ENCODE peak calls at places on chromosomes 7 and 10, in five cellular contexts. U is SK-N-MC, R is GM12878, L is HCT116, Q is HepG2. D is an unnamed sample.

GRCh38 chr10:117226813-117227451 is 14.0 kb upstream of the SLC18A2 start:
- DNase-seq in L (peak; percentile 67), Q (peak; percentile 31), R (no peak), U (no peak), D (peak; percentile 18)

GRCh38 chr10:85080934-85081333 is 752.5 kb downstream of the CCSER2 start:
- DNase-seq in Q (no peak), R (no peak), L (no peak), U (no peak), D (no peak)

GRCh38 chr7:151552352-151553028 is 32.8 kb upstream of the RHEB start:
- DNase-seq in R (no peak), L (no peak), Q (no peak), U (no peak), D (no peak)

GRCh38 chr10:77049896-77050295 is 587.7 kb downstream of the KCNMA1 start:
- DNase-seq in L (no peak), R (no peak), Q (no peak), U (no peak), D (no peak)

GRCh38 chr10:79358811-79359210 is 11.5 kb downstream of the PPIF start:
- DNase-seq in L (no peak), R (no peak), Q (peak; percentile 94), U (no peak), D (no peak)

GRCh38 chr10:89122431-89123066 is 84.6 kb downstream of the CH25H start:
- DNase-seq in U (no peak), L (no peak), R (no peak), Q (no peak), D (peak; percentile 82)

GRCh38 chr10:132538031-132538789 is 623 bp downstream of the INPP5A start:
- DNase-seq in U (no peak), L (no peak), Q (no peak), R (no peak), D (peak; percentile 9)

GRCh38 chr7:125046767-125047166 is 117.1 kb upstream of the POT1 start:
- DNase-seq in Q (no peak), U (no peak), R (no peak), L (no peak), D (no peak)

GRCh38 chr10:80187465-80188409 is 17.6 kb downstream of the ANXA11 start:
- DNase-seq in U (no peak), Q (peak; percentile 13), L (no peak), R (peak; percentile 56), D (no peak)

GRCh38 chr7:119271147-119271779 is 1001.7 kb upstream of the KCND2 start:
- DNase-seq in L (no peak), R (no peak), Q (no peak), U (no peak), D (no peak)

GRCh38 chr10:93463723-93464511 is 18.2 kb downstream of the MYOF start:
- DNase-seq in Q (no peak), L (no peak), R (no peak), U (no peak), D (peak; percentile 41)

GRCh38 chr10:131006458-131007256 is 304.9 kb downstream of the TCERG1L start:
- DNase-seq in U (no peak), Q (no peak), R (no peak), L (no peak), D (no peak)

GRCh38 chr7:2661096-2661449 is 26.9 kb upstream of the AMZ1 start:
- DNase-seq in R (no peak), U (no peak), Q (no peak), L (no peak), D (no peak)

GRCh38 chr10:133525444-133525843 is 1.7 kb upstream of the CYP2E1 start:
- DNase-seq in U (no peak), Q (no peak), R (no peak), L (no peak), D (no peak)

GRCh38 chr7:112665709-112666108 is 124.5 kb downstream of the TMEM168 start:
- DNase-seq in U (peak; percentile 44), L (no peak), Q (no peak), R (no peak), D (no peak)

GRCh38 chr10:44780461-44780860 is 130.7 kb upstream of the TMEM72 start:
- DNase-seq in L (no peak), Q (no peak), U (no peak), R (no peak), D (no peak)

GRCh38 chr7:75953918-75954317 is 39.0 kb downstream of the POR start:
- DNase-seq in L (no peak), U (no peak), Q (no peak), R (no peak), D (no peak)

GRCh38 chr7:110157631-110158362 is 933.1 kb upstream of the LRRN3 start:
- DNase-seq in Q (no peak), U (no peak), L (no peak), R (no peak), D (no peak)

GRCh38 chr7:50835156-50835555 is 52.5 kb upstream of the GRB10 start:
- DNase-seq in U (no peak), L (no peak), Q (no peak), R (no peak), D (no peak)

GRCh38 chr10:49288341-49289065 is 10.5 kb upstream of the C10orf71 start:
- DNase-seq in R (no peak), Q (no peak), L (no peak), U (no peak), D (no peak)

GRCh38 chr10:126131338-126131737 is 235.0 kb downstream of the FANK1 start:
- DNase-seq in L (no peak), U (no peak), R (no peak), Q (no peak), D (no peak)

GRCh38 chr10:124168991-124169826 is 75.8 kb upstream of the CHST15 start:
- DNase-seq in Q (no peak), R (no peak), L (no peak), U (no peak), D (no peak)

GRCh38 chr10:32692174-32692573 is 246.2 kb downstream of the CCDC7 start:
- DNase-seq in L (peak; percentile 66), U (no peak), Q (peak; percentile 12), R (no peak), D (no peak)

GRCh38 chr10:93352638-93353383 is 129.3 kb downstream of the MYOF start:
- DNase-seq in R (no peak), L (no peak), Q (peak; percentile 42), U (no peak), D (peak; percentile 46)

GRCh38 chr7:116863168-116863670 is 832 bp downstream of the CAPZA2 start:
- DNase-seq in Q (peak; percentile 19), R (no peak), L (no peak), U (no peak), D (peak; percentile 67)

GRCh38 chr10:11118696-11119095 is 101.0 kb downstream of the CELF2 start:
- DNase-seq in L (no peak), U (no peak), R (no peak), Q (no peak), D (no peak)

GRCh38 chr7:155453296-155454182 is 4.4 kb upstream of the EN2 start:
- DNase-seq in Q (no peak), U (no peak), L (no peak), R (no peak), D (no peak)
- TF ChIP-seq EZH2 in Q (no peak), U (no peak), L (no peak), R (no peak), D (no peak)

GRCh38 chr7:100430450-100431285 is 1.0 kb downstream of the MEPCE start:
- DNase-seq in R (no peak), Q (no peak), U (no peak), L (no peak), D (no peak)

GRCh38 chr7:100431286-100431735 is 1.7 kb downstream of the MEPCE start:
- DNase-seq in R (no peak), Q (no peak), L (no peak), U (no peak), D (no peak)

GRCh38 chr7:100428967-100429636 is 529 bp upstream of the MEPCE start:
- DNase-seq in Q (peak; percentile 98), R (peak; percentile 96), U (peak; percentile 98), L (peak; percentile 99), D (peak; percentile 100)

GRCh38 chr7:100428199-100428966 is at the start of gene ZCWPW1:
- DNase-seq in R (peak; percentile 88), L (peak; percentile 97), Q (peak; percentile 91), U (peak; percentile 96), D (peak; percentile 96)

GRCh38 chr7:100429637-100430449 is at the start of gene MEPCE:
- DNase-seq in Q (peak; percentile 96), U (peak; percentile 81), L (peak; percentile 89), R (peak; percentile 68), D (peak; percentile 98)
- TF ChIP-seq POLR2AphosphoS5 in Q (no peak), U (peak; percentile 54), L (no peak), R (peak; percentile 37), D (no peak)

GRCh38 chr10:60944159-60944909 is at the start of gene RHOBTB1:
- DNase-seq in L (no peak), R (no peak), Q (peak; percentile 34), U (no peak), D (peak; percentile 85)
- TF ChIP-seq EZH2 in L (no peak), R (no peak), Q (no peak), U (no peak), D (no peak)

DNA sequence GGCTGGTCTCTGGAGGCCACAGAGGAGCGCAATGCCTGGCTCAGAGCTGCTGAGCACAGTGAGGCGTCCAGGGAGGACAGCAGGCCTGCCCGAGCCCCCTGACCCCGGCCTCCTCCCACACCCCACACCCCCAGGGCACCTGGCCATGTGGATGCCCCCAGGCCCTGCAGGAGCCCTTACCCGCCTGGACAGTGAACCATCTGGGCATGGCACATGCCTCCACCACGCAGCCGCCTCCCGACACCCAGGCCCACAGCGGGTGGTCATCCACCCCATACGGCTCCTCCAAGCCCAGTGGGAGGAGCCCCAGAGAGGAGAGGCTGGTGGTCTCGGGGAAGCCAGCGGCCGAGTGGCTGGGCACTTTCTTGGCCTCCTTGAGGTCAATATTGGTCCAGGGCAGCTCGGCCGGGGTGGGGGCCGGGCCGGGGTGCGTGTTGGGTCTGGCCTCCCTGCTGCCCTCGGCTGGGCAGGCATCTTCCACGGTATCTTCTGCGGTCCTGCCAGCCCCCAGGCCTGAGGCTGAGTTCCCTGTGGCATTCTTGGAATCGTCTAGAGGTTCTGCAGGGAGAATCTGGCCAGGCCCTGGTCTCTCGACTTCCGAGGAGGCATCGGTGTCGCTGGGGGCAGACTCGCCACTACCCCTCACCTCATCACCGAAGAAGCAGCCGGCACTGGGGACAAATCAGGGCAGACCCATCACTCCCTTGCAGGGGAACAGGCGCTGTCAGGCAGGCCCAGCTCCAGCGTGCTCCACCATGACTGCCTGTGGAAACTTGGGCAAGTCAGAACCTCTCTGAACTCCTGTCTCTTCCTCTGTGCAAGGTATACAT is 18.6 kb downstream of the TECPR1 start:
- DNase-seq in Q (no peak), U (no peak), L (no peak), R (no peak), D (no peak)
- TF ChIP-seq POLR2AphosphoS5 in Q (no peak), U (no peak), L (no peak), R (no peak), D (no peak)

DNA sequence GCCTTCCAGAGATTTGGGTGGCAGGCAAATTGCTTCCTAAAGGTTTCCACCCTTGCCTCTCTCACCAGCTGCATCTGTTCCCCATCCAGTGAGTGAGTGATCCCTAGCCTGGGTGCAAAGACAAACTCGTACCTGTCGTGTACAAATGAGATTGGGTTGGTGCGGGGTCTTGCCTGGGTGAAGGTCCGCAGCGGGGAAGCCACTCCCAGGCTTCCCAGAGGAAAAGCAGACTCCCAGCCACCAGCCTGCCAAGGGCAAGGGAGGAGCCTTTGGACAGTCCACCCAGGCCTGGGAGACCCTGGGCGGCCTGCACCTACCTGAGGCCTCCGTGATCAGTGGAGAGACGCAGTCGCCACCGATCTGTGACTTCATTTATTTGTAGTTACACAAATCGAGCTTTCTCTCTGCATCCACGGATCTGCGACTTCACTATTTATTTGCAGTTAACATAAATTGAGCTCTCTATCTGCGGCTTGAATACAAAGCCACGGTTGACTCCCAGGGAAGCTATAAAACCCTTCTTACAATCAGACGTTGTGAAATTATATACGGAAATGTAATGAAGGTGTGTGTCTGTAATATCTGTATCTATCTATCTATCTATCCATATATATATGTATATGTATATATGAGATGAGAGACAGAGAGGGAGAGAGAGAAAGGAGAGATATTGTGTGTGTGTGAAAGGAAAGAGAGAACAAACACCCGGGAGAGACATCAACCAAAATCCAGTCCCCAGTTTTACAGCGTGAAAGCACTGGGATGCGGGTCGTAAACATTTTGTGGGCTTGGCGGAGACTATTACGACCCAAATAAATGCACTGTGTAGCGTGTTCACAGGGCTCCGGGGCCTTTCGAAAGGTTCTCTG is 3.0 kb upstream of the HOXA7 start:
- DNase-seq in R (no peak), L (no peak), U (no peak), Q (no peak), D (peak; percentile 74)
- TF ChIP-seq EZH2 in R (no peak), L (no peak), U (no peak), Q (no peak), D (no peak)

D was measured in endothelial cell of umbilical vein.